ENCODE peak calls at places on chromosomes 4 and X, in five cellular contexts. One of them, this sample, is unnamed.

GRCh38 chr4:40040908-40041307 is 15.7 kb upstream of the N4BP2 start:
- DNase-seq in fibroblast of mammary gland: peak; percentile 32
- DNase-seq in cardiac septum: no peak
- DNase-seq in RPMI7951: no peak
- DNase-seq in colonic mucosa: no peak
- DNase-seq in this sample: no peak

GRCh38 chr4:117577686-117578085 is 456.6 kb upstream of the NDST3 start:
- DNase-seq in fibroblast of mammary gland: no peak
- DNase-seq in cardiac septum: no peak
- DNase-seq in colonic mucosa: no peak
- DNase-seq in RPMI7951: no peak
- DNase-seq in this sample: no peak

GRCh38 chr4:26489101-26489669 is 1.1 kb downstream of the CCKAR start:
- DNase-seq in RPMI7951: no peak
- DNase-seq in cardiac septum: peak; percentile 58
- DNase-seq in colonic mucosa: no peak
- DNase-seq in fibroblast of mammary gland: no peak
- DNase-seq in this sample: no peak

GRCh38 chr4:54224960-54225670 is 4.0 kb upstream of the PDGFRA start:
- DNase-seq in colonic mucosa: no peak
- DNase-seq in fibroblast of mammary gland: no peak
- DNase-seq in RPMI7951: no peak
- DNase-seq in cardiac septum: no peak
- DNase-seq in this sample: no peak

GRCh38 chr4:84573738-84574720 is 8.9 kb upstream of the CDS1 start:
- DNase-seq in fibroblast of mammary gland: peak; percentile 21
- DNase-seq in cardiac septum: no peak
- DNase-seq in colonic mucosa: no peak
- DNase-seq in RPMI7951: peak; percentile 15
- DNase-seq in this sample: no peak

GRCh38 chr4:16505726-16506125 is 279.5 kb upstream of the TAPT1 start:
- DNase-seq in RPMI7951: no peak
- DNase-seq in cardiac septum: no peak
- DNase-seq in colonic mucosa: no peak
- DNase-seq in fibroblast of mammary gland: peak; percentile 30
- DNase-seq in this sample: no peak

GRCh38 chr4:566508-567295 is 9.4 kb downstream of the TMEM271 start:
- DNase-seq in RPMI7951: no peak
- DNase-seq in colonic mucosa: no peak
- DNase-seq in cardiac septum: peak; percentile 43
- DNase-seq in fibroblast of mammary gland: no peak
- DNase-seq in this sample: no peak

GRCh38 chr4:91057871-91058270 is 930.7 kb downstream of the CCSER1 start:
- DNase-seq in RPMI7951: no peak
- DNase-seq in fibroblast of mammary gland: no peak
- DNase-seq in cardiac septum: no peak
- DNase-seq in colonic mucosa: no peak
- DNase-seq in this sample: no peak

GRCh38 chrX:23012636-23013035 is 12.9 kb downstream of the DDX53 start:
- DNase-seq in fibroblast of mammary gland: no peak
- DNase-seq in cardiac septum: no peak
- DNase-seq in colonic mucosa: no peak
- DNase-seq in RPMI7951: no peak
- DNase-seq in this sample: no peak

GRCh38 chr4:74016068-74016467 is 17.6 kb upstream of the CXCL5 start:
- DNase-seq in RPMI7951: peak; percentile 55
- DNase-seq in cardiac septum: no peak
- DNase-seq in fibroblast of mammary gland: peak; percentile 40
- DNase-seq in colonic mucosa: no peak
- DNase-seq in this sample: peak; percentile 84

GRCh38 chr4:179585761-179586160 is 2143.5 kb upstream of the AGA start:
- DNase-seq in fibroblast of mammary gland: no peak
- DNase-seq in cardiac septum: no peak
- DNase-seq in RPMI7951: no peak
- DNase-seq in colonic mucosa: no peak
- DNase-seq in this sample: peak; percentile 27

GRCh38 chr4:27011401-27011800 is 150.8 kb downstream of the STIM2 start:
- DNase-seq in colonic mucosa: no peak
- DNase-seq in RPMI7951: no peak
- DNase-seq in fibroblast of mammary gland: no peak
- DNase-seq in cardiac septum: no peak
- DNase-seq in this sample: no peak

GRCh38 chr4:7381221-7381889 is 53.4 kb downstream of the PSAPL1 start:
- DNase-seq in colonic mucosa: no peak
- DNase-seq in cardiac septum: peak; percentile 78
- DNase-seq in fibroblast of mammary gland: peak; percentile 11
- DNase-seq in RPMI7951: peak; percentile 17
- DNase-seq in this sample: no peak

GRCh38 chrX:111041018-111041462 is 55.0 kb upstream of the PAK3 start:
- DNase-seq in RPMI7951: peak; percentile 90
- DNase-seq in colonic mucosa: no peak
- DNase-seq in cardiac septum: no peak
- DNase-seq in fibroblast of mammary gland: peak; percentile 88
- DNase-seq in this sample: peak; percentile 30

GRCh38 chrX:68719904-68720614 is 72.6 kb downstream of the STARD8 start:
- DNase-seq in RPMI7951: peak; percentile 13
- DNase-seq in colonic mucosa: no peak
- DNase-seq in fibroblast of mammary gland: peak; percentile 5
- DNase-seq in cardiac septum: peak; percentile 75
- DNase-seq in this sample: no peak

GRCh38 chrX:21745756-21746155 is 12.2 kb downstream of the SMPX start:
- DNase-seq in fibroblast of mammary gland: peak; percentile 37
- DNase-seq in colonic mucosa: peak; percentile 47
- DNase-seq in RPMI7951: peak; percentile 20
- DNase-seq in cardiac septum: no peak
- DNase-seq in this sample: no peak

GRCh38 chr4:20194079-20195013 is 57.4 kb upstream of the SLIT2 start:
- DNase-seq in fibroblast of mammary gland: peak; percentile 92
- DNase-seq in RPMI7951: peak; percentile 71
- DNase-seq in colonic mucosa: no peak
- DNase-seq in cardiac septum: no peak
- DNase-seq in this sample: peak; percentile 35

GRCh38 chr4:123528501-123529277 is 132.1 kb downstream of the SPRY1 start:
- DNase-seq in colonic mucosa: peak; percentile 41
- DNase-seq in fibroblast of mammary gland: no peak
- DNase-seq in RPMI7951: no peak
- DNase-seq in cardiac septum: no peak
- DNase-seq in this sample: no peak

GRCh38 chrX:110755611-110756010 is 40.0 kb downstream of the CHRDL1 start:
- DNase-seq in fibroblast of mammary gland: no peak
- DNase-seq in RPMI7951: peak; percentile 78
- DNase-seq in cardiac septum: no peak
- DNase-seq in colonic mucosa: no peak
- DNase-seq in this sample: no peak

GRCh38 chr4:113623274-113623894 is 138.2 kb downstream of the CAMK2D start:
- DNase-seq in colonic mucosa: no peak
- DNase-seq in fibroblast of mammary gland: no peak
- DNase-seq in cardiac septum: no peak
- DNase-seq in RPMI7951: no peak
- DNase-seq in this sample: no peak

GRCh38 chrX:108122748-108123147 is 31.2 kb downstream of the ATG4A start:
- DNase-seq in cardiac septum: no peak
- DNase-seq in RPMI7951: peak; percentile 47
- DNase-seq in fibroblast of mammary gland: peak; percentile 45
- DNase-seq in colonic mucosa: no peak
- DNase-seq in this sample: peak; percentile 84

GRCh38 chr4:64781737-64782326 is 372.6 kb upstream of the TECRL start:
- DNase-seq in RPMI7951: peak; percentile 21
- DNase-seq in colonic mucosa: no peak
- DNase-seq in cardiac septum: no peak
- DNase-seq in fibroblast of mammary gland: peak; percentile 38
- DNase-seq in this sample: peak; percentile 24

GRCh38 chrX:68994135-68994882 is 165.5 kb downstream of the EFNB1 start:
- DNase-seq in cardiac septum: no peak
- DNase-seq in RPMI7951: no peak
- DNase-seq in fibroblast of mammary gland: no peak
- DNase-seq in colonic mucosa: no peak
- DNase-seq in this sample: peak; percentile 29

GRCh38 chrX:48558270-48558669 is 16.0 kb upstream of the RBM3 start:
- DNase-seq in colonic mucosa: no peak
- DNase-seq in RPMI7951: peak; percentile 79
- DNase-seq in cardiac septum: no peak
- DNase-seq in fibroblast of mammary gland: peak; percentile 90
- DNase-seq in this sample: no peak

GRCh38 chrX:108186811-108187210 is 95.2 kb downstream of the ATG4A start:
- DNase-seq in colonic mucosa: no peak
- DNase-seq in fibroblast of mammary gland: peak; percentile 94
- DNase-seq in cardiac septum: no peak
- DNase-seq in RPMI7951: peak; percentile 85
- DNase-seq in this sample: peak; percentile 11

GRCh38 chr4:88569944-88570455 is 22.3 kb upstream of the HERC3 start:
- DNase-seq in RPMI7951: no peak
- DNase-seq in cardiac septum: no peak
- DNase-seq in colonic mucosa: no peak
- DNase-seq in fibroblast of mammary gland: no peak
- DNase-seq in this sample: no peak

GRCh38 chrX:69506617-69507499 is 2.7 kb downstream of the NALF2 start:
- DNase-seq in cardiac septum: no peak
- DNase-seq in colonic mucosa: no peak
- DNase-seq in fibroblast of mammary gland: no peak
- DNase-seq in RPMI7951: no peak
- DNase-seq in this sample: no peak

GRCh38 chr4:14562901-14563300 is 439.4 kb upstream of the CPEB2 start:
- DNase-seq in fibroblast of mammary gland: no peak
- DNase-seq in cardiac septum: no peak
- DNase-seq in colonic mucosa: no peak
- DNase-seq in RPMI7951: no peak
- DNase-seq in this sample: no peak

GRCh38 chrX:150693782-150694574 is 782 bp downstream of the MTMR1 start:
- DNase-seq in colonic mucosa: peak; percentile 65
- DNase-seq in RPMI7951: peak; percentile 73
- DNase-seq in fibroblast of mammary gland: peak; percentile 54
- DNase-seq in cardiac septum: peak; percentile 80
- DNase-seq in this sample: no peak

This sample was measured in foreskin melanocyte.